ENCODE peak calls at places on chromosome 17, in eight cellular contexts. One of them, this sample, is unnamed.

GRCh38 chr17:48023408-48024148 is 14.0 kb downstream of the COPZ2 start:
- DNase-seq in tibial nerve: peak
- DNase-seq in CD8-positive, alpha-beta memory T cell: peak
- DNase-seq in aorta: peak
- DNase-seq in tibial artery: peak
- DNase-seq in RWPE1: peak
- DNase-seq in body of pancreas: peak
- DNase-seq in effector memory CD4-positive, alpha-beta T cell: peak
- DNase-seq in this sample: no peak

GRCh38 chr17:7523033-7523432 is 25.8 kb upstream of the TNFSF12 start:
- DNase-seq in tibial nerve: peak
- DNase-seq in CD8-positive, alpha-beta memory T cell: peak
- DNase-seq in aorta: no peak
- DNase-seq in tibial artery: no peak
- DNase-seq in RWPE1: no peak
- DNase-seq in body of pancreas: no peak
- DNase-seq in effector memory CD4-positive, alpha-beta T cell: peak
- DNase-seq in this sample: no peak

GRCh38 chr17:37339321-37339720 is 36.5 kb upstream of the C17orf78 start:
- DNase-seq in tibial nerve: no peak
- DNase-seq in CD8-positive, alpha-beta memory T cell: no peak
- DNase-seq in aorta: no peak
- DNase-seq in tibial artery: no peak
- DNase-seq in RWPE1: no peak
- DNase-seq in body of pancreas: no peak
- DNase-seq in effector memory CD4-positive, alpha-beta T cell: no peak
- DNase-seq in this sample: no peak

GRCh38 chr17:52035336-52035915 is 123.1 kb downstream of the CA10 start:
- DNase-seq in tibial nerve: no peak
- DNase-seq in CD8-positive, alpha-beta memory T cell: no peak
- DNase-seq in aorta: no peak
- DNase-seq in tibial artery: no peak
- DNase-seq in RWPE1: no peak
- DNase-seq in body of pancreas: no peak
- DNase-seq in effector memory CD4-positive, alpha-beta T cell: no peak
- DNase-seq in this sample: no peak

GRCh38 chr17:77160032-77160876 is 19.5 kb downstream of the SEC14L1 start:
- DNase-seq in tibial nerve: no peak
- DNase-seq in CD8-positive, alpha-beta memory T cell: no peak
- DNase-seq in aorta: no peak
- DNase-seq in tibial artery: no peak
- DNase-seq in RWPE1: no peak
- DNase-seq in body of pancreas: no peak
- DNase-seq in effector memory CD4-positive, alpha-beta T cell: no peak
- DNase-seq in this sample: no peak

GRCh38 chr17:37160940-37161339 is 212.2 kb downstream of the AATF start:
- DNase-seq in tibial nerve: no peak
- DNase-seq in CD8-positive, alpha-beta memory T cell: no peak
- DNase-seq in aorta: no peak
- DNase-seq in tibial artery: no peak
- DNase-seq in RWPE1: peak
- DNase-seq in body of pancreas: no peak
- DNase-seq in effector memory CD4-positive, alpha-beta T cell: no peak
- DNase-seq in this sample: no peak

GRCh38 chr17:15247891-15248529 is 17.1 kb downstream of the PMP22 start:
- DNase-seq in tibial nerve: no peak
- DNase-seq in CD8-positive, alpha-beta memory T cell: no peak
- DNase-seq in aorta: no peak
- DNase-seq in tibial artery: no peak
- DNase-seq in RWPE1: peak
- DNase-seq in body of pancreas: no peak
- DNase-seq in effector memory CD4-positive, alpha-beta T cell: no peak
- DNase-seq in this sample: no peak

GRCh38 chr17:36049643-36050042 is 14.4 kb upstream of the CCL18 start:
- DNase-seq in tibial nerve: no peak
- DNase-seq in CD8-positive, alpha-beta memory T cell: no peak
- DNase-seq in aorta: no peak
- DNase-seq in tibial artery: no peak
- DNase-seq in RWPE1: no peak
- DNase-seq in body of pancreas: no peak
- DNase-seq in effector memory CD4-positive, alpha-beta T cell: no peak
- DNase-seq in this sample: no peak

GRCh38 chr17:22717211-22717610 is 1024.9 kb downstream of the KCNJ18 start:
- DNase-seq in tibial nerve: no peak
- DNase-seq in CD8-positive, alpha-beta memory T cell: no peak
- DNase-seq in aorta: no peak
- DNase-seq in tibial artery: no peak
- DNase-seq in RWPE1: no peak
- DNase-seq in body of pancreas: no peak
- DNase-seq in effector memory CD4-positive, alpha-beta T cell: no peak
- DNase-seq in this sample: no peak

GRCh38 chr17:7841309-7841621 is 7.2 kb downstream of the KDM6B start:
- DNase-seq in tibial nerve: no peak
- DNase-seq in CD8-positive, alpha-beta memory T cell: no peak
- DNase-seq in aorta: no peak
- DNase-seq in tibial artery: no peak
- DNase-seq in RWPE1: no peak
- DNase-seq in body of pancreas: no peak
- DNase-seq in effector memory CD4-positive, alpha-beta T cell: no peak
- DNase-seq in this sample: no peak

GRCh38 chr17:73770115-73770848 is 126.0 kb upstream of the SDK2 start:
- DNase-seq in tibial nerve: peak
- DNase-seq in CD8-positive, alpha-beta memory T cell: no peak
- DNase-seq in aorta: peak
- DNase-seq in tibial artery: peak
- DNase-seq in RWPE1: peak
- DNase-seq in body of pancreas: peak
- DNase-seq in effector memory CD4-positive, alpha-beta T cell: no peak
- DNase-seq in this sample: peak

GRCh38 chr17:11580677-11581076 is 17.6 kb upstream of the DNAH9 start:
- DNase-seq in tibial nerve: no peak
- DNase-seq in CD8-positive, alpha-beta memory T cell: no peak
- DNase-seq in aorta: no peak
- DNase-seq in tibial artery: no peak
- DNase-seq in RWPE1: no peak
- DNase-seq in body of pancreas: no peak
- DNase-seq in effector memory CD4-positive, alpha-beta T cell: no peak
- DNase-seq in this sample: no peak

GRCh38 chr17:69525920-69526841 is 111.7 kb downstream of the MAP2K6 start:
- DNase-seq in tibial nerve: peak
- DNase-seq in CD8-positive, alpha-beta memory T cell: no peak
- DNase-seq in aorta: no peak
- DNase-seq in tibial artery: peak
- DNase-seq in RWPE1: peak
- DNase-seq in body of pancreas: peak
- DNase-seq in effector memory CD4-positive, alpha-beta T cell: no peak
- DNase-seq in this sample: no peak

GRCh38 chr17:76736349-76737081 is 616 bp downstream of the SRSF2 start:
- DNase-seq in tibial nerve: peak
- DNase-seq in CD8-positive, alpha-beta memory T cell: peak
- DNase-seq in aorta: peak
- DNase-seq in tibial artery: peak
- DNase-seq in RWPE1: peak
- DNase-seq in body of pancreas: peak
- DNase-seq in effector memory CD4-positive, alpha-beta T cell: peak
- DNase-seq in this sample: no peak

GRCh38 chr17:81342062-81342699 is 47.1 kb upstream of the SLC38A10 start:
- DNase-seq in tibial nerve: no peak
- DNase-seq in CD8-positive, alpha-beta memory T cell: no peak
- DNase-seq in aorta: no peak
- DNase-seq in tibial artery: no peak
- DNase-seq in RWPE1: no peak
- DNase-seq in body of pancreas: no peak
- DNase-seq in effector memory CD4-positive, alpha-beta T cell: no peak
- DNase-seq in this sample: no peak

GRCh38 chr17:71107136-71107535 is 937.8 kb downstream of the KCNJ2 start:
- DNase-seq in tibial nerve: no peak
- DNase-seq in CD8-positive, alpha-beta memory T cell: no peak
- DNase-seq in aorta: no peak
- DNase-seq in tibial artery: no peak
- DNase-seq in RWPE1: no peak
- DNase-seq in body of pancreas: no peak
- DNase-seq in effector memory CD4-positive, alpha-beta T cell: no peak
- DNase-seq in this sample: no peak

GRCh38 chr17:43721537-43722268 is 36.9 kb downstream of the SOST start:
- DNase-seq in tibial nerve: no peak
- DNase-seq in CD8-positive, alpha-beta memory T cell: no peak
- DNase-seq in aorta: no peak
- DNase-seq in tibial artery: no peak
- DNase-seq in RWPE1: no peak
- DNase-seq in body of pancreas: no peak
- DNase-seq in effector memory CD4-positive, alpha-beta T cell: no peak
- DNase-seq in this sample: no peak

GRCh38 chr17:69466905-69467630 is 52.6 kb downstream of the MAP2K6 start:
- DNase-seq in tibial nerve: no peak
- DNase-seq in CD8-positive, alpha-beta memory T cell: no peak
- DNase-seq in aorta: no peak
- DNase-seq in tibial artery: no peak
- DNase-seq in RWPE1: no peak
- DNase-seq in body of pancreas: peak
- DNase-seq in effector memory CD4-positive, alpha-beta T cell: no peak
- DNase-seq in this sample: no peak

GRCh38 chr17:77889135-77889505 is 69.4 kb upstream of the TNRC6C start:
- DNase-seq in tibial nerve: no peak
- DNase-seq in CD8-positive, alpha-beta memory T cell: no peak
- DNase-seq in aorta: peak
- DNase-seq in tibial artery: peak
- DNase-seq in RWPE1: no peak
- DNase-seq in body of pancreas: no peak
- DNase-seq in effector memory CD4-positive, alpha-beta T cell: no peak
- DNase-seq in this sample: no peak

DNA sequence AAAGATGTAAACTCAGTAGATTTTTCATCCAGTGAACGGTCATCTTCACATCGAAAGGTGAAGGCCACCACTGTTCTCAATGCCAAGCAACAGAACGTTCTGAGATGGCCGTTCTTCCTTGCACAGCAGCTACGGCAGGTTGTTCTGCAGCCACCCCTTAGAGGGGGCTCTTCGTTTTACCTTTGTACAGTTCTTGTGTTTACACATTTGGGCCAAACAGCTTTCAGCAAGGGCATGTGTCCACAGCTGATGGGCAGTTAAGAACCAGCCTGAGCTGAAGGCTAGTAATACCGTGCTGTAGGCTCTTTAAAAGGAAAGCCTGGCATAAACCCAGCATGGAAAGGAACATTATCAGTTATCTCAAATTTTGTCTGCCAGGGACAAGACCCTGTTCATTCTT is 15.9 kb downstream of the PLD6 start:
- DNase-seq in tibial nerve: no peak
- DNase-seq in CD8-positive, alpha-beta memory T cell: no peak
- DNase-seq in aorta: no peak
- DNase-seq in tibial artery: no peak
- DNase-seq in RWPE1: no peak
- DNase-seq in body of pancreas: no peak
- DNase-seq in effector memory CD4-positive, alpha-beta T cell: no peak
- DNase-seq in this sample: no peak
- H3K27ac ChIP-seq in tibial nerve: no peak
- H3K27ac ChIP-seq in CD8-positive, alpha-beta memory T cell: no peak
- H3K27ac ChIP-seq in aorta: peak
- H3K27ac ChIP-seq in tibial artery: peak
- H3K27ac ChIP-seq in RWPE1: peak
- H3K27ac ChIP-seq in body of pancreas: no peak
- H3K27ac ChIP-seq in effector memory CD4-positive, alpha-beta T cell: no peak
- H3K27ac ChIP-seq in this sample: no peak

DNA sequence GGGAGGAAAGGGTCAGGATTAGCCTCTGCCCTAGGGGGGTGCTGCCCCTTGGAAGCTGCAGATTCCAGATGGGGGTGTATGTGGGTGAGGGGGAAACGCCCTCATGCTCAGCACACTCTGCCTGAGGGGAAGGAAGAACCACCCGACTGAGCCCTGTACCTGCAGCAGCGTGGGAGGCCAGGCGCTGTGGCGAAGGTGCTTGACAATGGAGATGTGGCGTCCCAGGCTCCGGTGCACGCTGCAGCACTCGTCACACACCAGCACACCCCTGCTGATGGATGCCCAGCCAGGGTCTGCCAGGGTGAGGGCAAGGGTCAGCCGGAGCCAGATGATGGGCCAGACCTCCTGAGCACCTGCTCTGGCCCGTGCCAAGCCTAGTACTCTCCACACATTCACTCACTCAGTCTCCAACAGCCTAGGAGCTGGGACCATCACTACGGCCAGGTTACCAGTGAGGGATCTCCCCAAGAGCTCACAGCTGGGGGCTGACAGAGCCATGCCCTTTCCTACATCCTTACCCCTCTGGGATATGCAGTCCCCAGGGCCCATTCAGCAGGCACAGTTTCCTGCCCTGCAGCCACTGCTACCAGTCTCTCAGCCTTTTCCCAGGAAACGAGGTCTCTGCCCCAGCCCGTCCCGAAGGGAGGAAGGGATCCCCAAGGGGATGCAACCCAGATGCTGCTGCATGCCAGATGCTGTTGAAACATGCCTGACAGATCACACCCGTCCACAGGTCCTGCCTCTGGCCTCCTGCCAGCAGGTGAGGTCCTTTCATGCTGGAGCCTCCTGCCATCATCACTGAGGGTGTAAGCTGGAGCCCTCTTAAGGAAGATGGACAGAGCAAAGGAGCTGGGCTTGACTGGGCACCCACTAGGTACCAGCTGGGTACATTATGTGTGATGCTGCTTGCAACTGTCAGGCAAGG is 5.9 kb downstream of the GIT1 start:
- DNase-seq in tibial nerve: no peak
- DNase-seq in CD8-positive, alpha-beta memory T cell: no peak
- DNase-seq in aorta: no peak
- DNase-seq in tibial artery: no peak
- DNase-seq in RWPE1: peak
- DNase-seq in body of pancreas: peak
- DNase-seq in effector memory CD4-positive, alpha-beta T cell: no peak
- DNase-seq in this sample: peak
- H3K27ac ChIP-seq in tibial nerve: peak
- H3K27ac ChIP-seq in CD8-positive, alpha-beta memory T cell: no peak
- H3K27ac ChIP-seq in aorta: no peak
- H3K27ac ChIP-seq in tibial artery: no peak
- H3K27ac ChIP-seq in RWPE1: peak
- H3K27ac ChIP-seq in body of pancreas: no peak
- H3K27ac ChIP-seq in effector memory CD4-positive, alpha-beta T cell: no peak
- H3K27ac ChIP-seq in this sample: peak

DNA sequence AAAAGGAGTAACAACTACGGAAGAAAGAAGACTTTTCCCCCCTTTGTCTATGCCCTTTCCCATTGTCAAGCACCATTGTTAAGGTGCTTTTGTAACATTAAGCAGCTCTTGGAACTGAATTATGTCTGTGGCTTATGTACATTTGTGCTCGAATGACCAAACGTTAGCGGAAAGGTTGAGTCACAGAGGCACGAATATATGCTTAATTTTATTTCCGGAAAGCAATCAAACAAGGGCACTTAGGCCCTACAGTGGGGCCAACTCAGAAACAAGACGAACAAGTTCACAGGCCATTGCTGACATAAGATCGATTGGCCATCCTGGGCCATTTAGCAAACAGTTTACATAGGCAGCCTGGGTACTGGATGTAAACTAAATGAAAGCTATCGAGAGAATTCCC is 109.6 kb downstream of the ANKFN1 start:
- DNase-seq in tibial nerve: no peak
- DNase-seq in CD8-positive, alpha-beta memory T cell: no peak
- DNase-seq in aorta: no peak
- DNase-seq in tibial artery: no peak
- DNase-seq in RWPE1: no peak
- DNase-seq in body of pancreas: peak
- DNase-seq in effector memory CD4-positive, alpha-beta T cell: no peak
- DNase-seq in this sample: no peak
- H3K27ac ChIP-seq in tibial nerve: no peak
- H3K27ac ChIP-seq in CD8-positive, alpha-beta memory T cell: no peak
- H3K27ac ChIP-seq in aorta: no peak
- H3K27ac ChIP-seq in tibial artery: no peak
- H3K27ac ChIP-seq in RWPE1: no peak
- H3K27ac ChIP-seq in body of pancreas: no peak
- H3K27ac ChIP-seq in effector memory CD4-positive, alpha-beta T cell: no peak
- H3K27ac ChIP-seq in this sample: no peak

GRCh38 chr17:75490173-75490743 is 25.1 kb downstream of the CASKIN2 start:
- DNase-seq in tibial nerve: no peak
- DNase-seq in CD8-positive, alpha-beta memory T cell: no peak
- DNase-seq in aorta: no peak
- DNase-seq in tibial artery: no peak
- DNase-seq in RWPE1: no peak
- DNase-seq in body of pancreas: peak
- DNase-seq in effector memory CD4-positive, alpha-beta T cell: no peak
- DNase-seq in this sample: no peak
- H3K27ac ChIP-seq in tibial nerve: peak
- H3K27ac ChIP-seq in CD8-positive, alpha-beta memory T cell: no peak
- H3K27ac ChIP-seq in aorta: no peak
- H3K27ac ChIP-seq in tibial artery: no peak
- H3K27ac ChIP-seq in RWPE1: peak
- H3K27ac ChIP-seq in body of pancreas: peak
- H3K27ac ChIP-seq in effector memory CD4-positive, alpha-beta T cell: no peak
- H3K27ac ChIP-seq in this sample: no peak

This sample was measured in epithelial cell of prostate.